ENCODE peak calls at places on chromosomes 12 and 14, in ten cellular contexts. T, X, Y, O, L, R, B, M, D and G are unnamed samples.

GRCh38 chr12:46430340-46430948 is 57.9 kb upstream of the SLC38A2 start:
- DNase-seq in X (no peak), D (no peak), B (no peak), O (peak), M (no peak), T (no peak), Y (peak), L (peak), R (no peak), G (no peak)

GRCh38 chr14:32565256-32565655 is 236.2 kb downstream of the AKAP6 start:
- DNase-seq in X (no peak), O (no peak), R (no peak), T (no peak), M (no peak), Y (no peak), L (no peak), B (no peak), D (no peak), G (no peak)

GRCh38 chr12:29962276-29963035 is 178.7 kb upstream of the TMTC1 start:
- DNase-seq in T (no peak), M (no peak), D (no peak), L (no peak), O (no peak), B (no peak), R (no peak), X (no peak), Y (no peak), G (no peak)

GRCh38 chr12:124898200-124898950 is 16.1 kb downstream of the UBC start:
- DNase-seq in D (peak), Y (peak), L (peak), M (no peak), O (peak), X (peak), R (peak), B (peak), T (peak), G (no peak)

GRCh38 chr12:76135456-76135855 is 51.0 kb upstream of the NAP1L1 start:
- DNase-seq in Y (no peak), L (no peak), X (no peak), M (no peak), O (no peak), D (no peak), B (no peak), R (no peak), T (no peak), G (no peak)

GRCh38 chr12:108063192-108063591 is 65.9 kb upstream of the WSCD2 start:
- DNase-seq in O (peak), B (peak), L (peak), M (no peak), Y (no peak), X (no peak), R (peak), D (peak), T (no peak), G (no peak)

GRCh38 chr14:68986225-68986624 is 7.1 kb upstream of the ACTN1 start:
- DNase-seq in Y (no peak), O (no peak), R (no peak), L (no peak), M (no peak), T (no peak), X (no peak), D (no peak), B (no peak), G (no peak)

GRCh38 chr14:31944256-31945073 is 132.6 kb upstream of the ARHGAP5 start:
- DNase-seq in X (no peak), R (no peak), Y (no peak), B (no peak), D (no peak), M (no peak), T (no peak), O (no peak), L (no peak), G (no peak)

GRCh38 chr14:38808734-38809455 is 294.1 kb downstream of the SEC23A start:
- DNase-seq in B (no peak), L (peak), Y (no peak), X (no peak), M (no peak), O (peak), T (no peak), D (no peak), R (no peak), G (no peak)

GRCh38 chr14:45112886-45113772 is 21.2 kb downstream of the FKBP3 start:
- DNase-seq in T (no peak), L (peak), X (no peak), R (no peak), Y (no peak), M (no peak), B (no peak), O (no peak), D (no peak), G (no peak)

GRCh38 chr12:105748806-105749600 is 389.8 kb downstream of the NUAK1 start:
- DNase-seq in M (no peak), T (peak), D (no peak), L (no peak), O (no peak), X (peak), B (no peak), R (peak), Y (no peak), G (no peak)

GRCh38 chr12:56321027-56321426 is 5.2 kb upstream of the CNPY2 start:
- DNase-seq in M (no peak), Y (no peak), D (no peak), B (no peak), X (no peak), L (peak), T (no peak), O (no peak), R (no peak), G (no peak)

GRCh38 chr14:79989990-79990389 is 221.3 kb downstream of the DIO2 start:
- DNase-seq in X (no peak), M (no peak), D (no peak), Y (no peak), R (no peak), T (no peak), O (no peak), L (no peak), B (no peak), G (no peak)

GRCh38 chr12:15001733-15002471 is 29.1 kb downstream of the PDE6H start:
- DNase-seq in B (peak), O (peak), M (no peak), D (peak), L (no peak), R (no peak), T (peak), Y (no peak), X (peak), G (no peak)

GRCh38 chr12:34395056-34396005 is 373.0 kb downstream of the ALG10 start:
- DNase-seq in R (no peak), B (no peak), D (peak), L (no peak), Y (no peak), X (peak), T (peak), O (no peak), M (peak), G (peak)

GRCh38 chr14:42671636-42672035 is 1065.0 kb downstream of the LRFN5 start:
- DNase-seq in R (no peak), X (no peak), Y (no peak), L (peak), M (no peak), D (no peak), B (no peak), T (no peak), O (no peak), G (no peak)

GRCh38 chr12:90335561-90335960 is 619.4 kb downstream of the CCER1 start:
- DNase-seq in T (no peak), O (no peak), D (no peak), M (no peak), L (no peak), X (no peak), B (no peak), Y (no peak), R (no peak), G (no peak)

GRCh38 chr14:75985618-75986438 is at the start of gene IFT43:
- DNase-seq in R (peak), X (peak), M (peak), L (peak), T (peak), B (peak), Y (peak), D (peak), O (peak), G (peak)

GRCh38 chr14:21999400-21999799 is 325.8 kb upstream of the OR4E1 start:
- DNase-seq in D (no peak), R (no peak), B (no peak), T (no peak), O (no peak), M (no peak), L (peak), Y (no peak), X (no peak), G (no peak)

GRCh38 chr12:116376354-116377193 is 99.1 kb upstream of the MED13L start:
- DNase-seq in B (no peak), O (no peak), M (no peak), L (peak), Y (no peak), D (no peak), R (no peak), X (no peak), T (no peak), G (no peak)

GRCh38 chr12:120468271-120468845 is 1.2 kb downstream of the SRSF9 start:
- DNase-seq in Y (peak), B (peak), T (peak), X (peak), O (peak), L (peak), R (peak), D (peak), M (peak), G (peak)

GRCh38 chr14:71647086-71647784 is 285.0 kb upstream of the RGS6 start:
- DNase-seq in X (no peak), T (no peak), O (peak), L (peak), R (no peak), M (no peak), D (no peak), B (peak), Y (no peak), G (no peak)

GRCh38 chr12:45184145-45184958 is 31.5 kb upstream of the ANO6 start:
- DNase-seq in L (no peak), B (no peak), R (no peak), X (no peak), Y (no peak), O (no peak), T (no peak), D (no peak), M (no peak), G (no peak)

GRCh38 chr14:91377700-91378652 is 39.6 kb downstream of the CCDC88C start:
- DNase-seq in L (peak), T (no peak), R (no peak), D (no peak), B (no peak), O (no peak), Y (no peak), M (no peak), X (no peak), G (peak)

GRCh38 chr12:109612975-109613502 is 39.4 kb downstream of the MVK start:
- DNase-seq in R (no peak), M (no peak), B (no peak), L (peak), D (no peak), Y (no peak), O (peak), X (no peak), T (no peak), G (no peak)
- TF ChIP-seq CTCF in R (no peak), M (no peak), B (peak), L (peak), D (peak), Y (no peak), O (peak), X (no peak), T (no peak), G (no peak)

DNA sequence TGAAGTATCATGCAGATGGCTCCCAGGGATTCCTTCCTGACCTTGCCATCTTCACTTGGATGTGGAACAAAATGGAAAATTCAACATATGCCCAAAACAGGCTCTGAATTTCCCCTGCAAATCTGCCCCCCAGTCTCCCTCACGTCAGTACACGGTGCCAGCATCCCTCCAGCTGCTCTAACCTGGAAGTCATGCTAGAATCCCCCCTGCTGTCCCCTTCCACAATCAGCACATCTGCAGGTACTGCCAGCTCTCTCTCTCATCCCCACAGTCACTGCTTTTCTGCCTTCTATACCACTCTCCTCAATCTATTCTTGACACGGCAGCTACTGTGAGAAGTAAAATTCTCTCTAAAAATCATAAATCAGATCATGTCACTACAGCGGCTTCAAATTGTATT is 21.6 kb downstream of the GALNT6 start:
- DNase-seq in B (no peak), D (no peak), R (no peak), M (no peak), T (no peak), X (no peak), L (no peak), O (no peak), Y (no peak), G (no peak)
- TF ChIP-seq CTCF in B (no peak), D (no peak), R (no peak), M (no peak), T (no peak), X (no peak), L (no peak), O (no peak), Y (no peak), G (no peak)

GRCh38 chr12:57815177-57816000 is 3.1 kb downstream of the AVIL start:
- DNase-seq in R (no peak), B (peak), X (no peak), D (no peak), M (no peak), L (peak), T (no peak), Y (no peak), O (peak), G (no peak)
- TF ChIP-seq CTCF in R (no peak), B (peak), X (no peak), D (no peak), M (no peak), L (peak), T (no peak), Y (no peak), O (peak), G (no peak)

GRCh38 chr14:24310666-24311604 is at the start of gene LTB4R:
- DNase-seq in R (no peak), X (peak), Y (peak), L (no peak), O (peak), M (no peak), B (no peak), D (peak), T (peak), G (peak)
- TF ChIP-seq CTCF in R (peak), X (peak), Y (peak), L (no peak), O (no peak), M (no peak), B (no peak), D (peak), T (peak), G (peak)

DNA sequence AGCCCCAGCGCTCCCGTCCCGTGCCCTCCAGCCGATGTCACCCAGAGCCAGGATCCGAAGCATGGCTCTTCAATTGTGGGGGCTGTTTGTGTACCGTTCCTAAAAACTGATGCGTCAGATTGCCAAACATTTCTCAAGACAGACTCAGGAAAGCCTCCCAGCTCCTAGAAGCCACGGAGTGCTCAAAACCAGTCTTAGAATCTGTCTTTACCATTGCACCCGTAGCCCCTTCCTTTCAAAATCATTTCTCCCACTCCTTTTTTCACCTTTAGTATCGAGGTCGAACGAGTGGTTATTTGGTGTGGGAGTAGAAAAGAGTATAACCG is 557 bp downstream of the STK38L start:
- DNase-seq in M (no peak), R (no peak), X (no peak), O (no peak), B (no peak), T (no peak), D (no peak), L (peak), Y (no peak), G (no peak)
- TF ChIP-seq CTCF in M (no peak), R (no peak), X (no peak), O (no peak), B (no peak), T (no peak), D (no peak), L (peak), Y (no peak), G (no peak)

GRCh38 chr12:79685068-79685467 is 5.7 kb downstream of the PAWR start:
- DNase-seq in R (no peak), T (no peak), X (no peak), D (no peak), O (no peak), Y (no peak), B (no peak), L (peak), M (no peak), G (no peak)

GRCh38 chr12:79687711-79688270 is 3.0 kb downstream of the PAWR start:
- DNase-seq in O (no peak), L (no peak), B (peak), R (no peak), X (no peak), Y (no peak), M (no peak), D (no peak), T (no peak), G (no peak)

GRCh38 chr12:79689041-79689476 is 1.7 kb downstream of the PAWR start:
- DNase-seq in D (no peak), M (no peak), B (no peak), Y (no peak), X (no peak), R (no peak), T (no peak), O (no peak), L (peak), G (no peak)

GRCh38 chr12:79688376-79689040 is 2.3 kb downstream of the PAWR start:
- DNase-seq in T (no peak), B (no peak), O (no peak), L (no peak), M (no peak), X (no peak), R (no peak), D (no peak), Y (peak), G (no peak)

DNA sequence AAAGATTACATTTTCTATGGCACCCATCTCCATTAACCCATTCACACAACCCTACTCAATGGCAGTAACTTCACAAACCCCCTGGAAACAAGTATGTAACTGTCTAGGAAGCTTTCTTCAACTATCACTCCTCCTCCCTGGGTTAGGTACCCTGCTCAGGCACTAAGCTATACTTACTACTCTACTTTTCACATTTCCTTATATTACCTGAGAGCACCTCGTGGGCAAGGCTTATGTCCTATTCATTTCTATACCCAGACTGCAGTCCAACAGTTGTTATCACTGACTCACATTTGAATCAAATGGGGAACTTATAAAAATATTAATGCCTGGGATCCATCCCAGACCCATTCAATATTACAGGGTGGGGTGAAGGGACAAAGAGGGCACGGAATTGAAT is 4.6 kb downstream of the PAWR start:
- DNase-seq in B (no peak), T (no peak), R (no peak), O (no peak), L (peak), M (no peak), D (no peak), X (no peak), Y (no peak), G (no peak)
- TF ChIP-seq CTCF in B (no peak), T (no peak), R (no peak), O (no peak), L (no peak), M (no peak), D (no peak), X (no peak), Y (no peak), G (no peak)

DNA sequence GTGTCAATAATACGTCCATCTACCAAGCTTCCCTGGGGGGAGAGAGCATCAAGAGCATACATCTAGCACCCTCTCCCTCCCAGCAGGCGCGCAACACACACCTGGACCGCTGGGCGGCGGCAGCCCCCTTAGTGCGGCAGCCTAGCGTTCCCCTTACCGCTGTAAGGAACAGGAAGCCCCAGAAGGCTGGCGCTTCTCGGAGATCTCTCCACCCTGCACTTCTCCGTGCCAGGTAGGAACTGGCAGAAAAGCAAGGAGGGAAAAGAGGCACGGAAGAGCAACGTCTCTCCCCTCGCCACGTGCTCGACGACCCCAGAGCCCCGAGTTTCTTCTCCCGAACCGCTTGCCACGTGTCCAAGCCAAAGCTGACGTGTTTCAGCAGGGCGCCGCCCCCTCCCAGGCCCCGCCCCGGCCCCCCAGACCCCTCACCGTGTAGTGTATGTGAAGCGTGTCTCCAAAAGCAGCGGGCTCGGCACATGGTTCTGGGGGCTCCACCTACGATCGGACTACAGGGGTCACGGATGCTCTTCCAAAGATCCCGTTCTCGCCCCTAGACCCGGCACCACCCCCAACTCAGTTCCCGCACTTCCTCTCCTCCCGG is 575 bp downstream of the FKBP11 start:
- DNase-seq in X (peak), O (peak), Y (peak), B (peak), M (no peak), R (peak), L (peak), D (peak), T (peak), G (peak)
- TF ChIP-seq CTCF in X (peak), O (peak), Y (peak), B (peak), M (no peak), R (peak), L (peak), D (peak), T (peak), G (peak)

GRCh38 chr14:74502236-74503019 is 8.9 kb downstream of the ISCA2 start:
- DNase-seq in D (peak), R (peak), M (no peak), L (peak), Y (peak), B (peak), T (no peak), X (no peak), O (peak), G (no peak)
- TF ChIP-seq CTCF in D (no peak), R (peak), M (no peak), L (peak), Y (peak), B (peak), T (peak), X (peak), O (peak), G (no peak)

DNA sequence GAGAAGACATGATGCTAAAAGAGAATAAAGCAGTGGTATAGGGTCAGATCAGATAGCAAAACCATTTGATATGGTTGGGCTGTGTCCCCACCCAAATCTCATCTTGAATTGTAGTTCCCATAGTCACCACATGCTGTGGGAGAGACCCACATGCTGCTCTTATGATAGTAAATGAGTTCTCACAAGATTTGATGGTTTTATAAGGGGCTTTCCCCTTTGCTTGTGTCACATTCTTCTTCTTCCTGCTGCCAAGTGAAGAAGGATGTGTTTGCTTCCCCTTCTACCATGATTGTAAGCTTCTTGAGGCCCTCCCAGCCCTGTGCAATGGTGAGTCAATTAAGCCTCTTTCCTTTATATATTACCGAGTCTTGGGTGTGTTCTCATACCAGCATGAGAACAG is 49.4 kb downstream of the SLC16A7 start:
- DNase-seq in M (no peak), B (no peak), Y (no peak), X (no peak), R (no peak), T (no peak), D (no peak), O (peak), L (no peak), G (no peak)
- TF ChIP-seq CTCF in M (no peak), B (no peak), Y (no peak), X (no peak), R (no peak), T (no peak), D (no peak), O (no peak), L (no peak), G (no peak)